ENCODE peak calls at places on chromosomes 11 and 22, in six cellular contexts. One of them, this sample, is unnamed.

GRCh38 chr11:112968988-112969714 is 7.9 kb downstream of the NCAM1 start:
- DNase-seq in thoracic aorta: no peak
- DNase-seq in heart right ventricle: no peak
- DNase-seq in coronary artery: no peak
- DNase-seq in H1: no peak
- DNase-seq in brain microvascular endothelial cell: peak; percentile 17
- DNase-seq in this sample: no peak

GRCh38 chr11:36356201-36356600 is 60.1 kb downstream of the PRR5L start:
- DNase-seq in heart right ventricle: no peak
- DNase-seq in thoracic aorta: no peak
- DNase-seq in H1: no peak
- DNase-seq in coronary artery: no peak
- DNase-seq in brain microvascular endothelial cell: no peak
- DNase-seq in this sample: no peak

GRCh38 chr11:303359-303758 is 4.0 kb upstream of the IFITM5 start:
- DNase-seq in brain microvascular endothelial cell: no peak
- DNase-seq in H1: no peak
- DNase-seq in thoracic aorta: no peak
- DNase-seq in heart right ventricle: no peak
- DNase-seq in coronary artery: no peak
- DNase-seq in this sample: no peak

GRCh38 chr22:19271856-19272535 is 19.5 kb downstream of the CLTCL1 start:
- DNase-seq in coronary artery: no peak
- DNase-seq in H1: peak; percentile 20
- DNase-seq in brain microvascular endothelial cell: peak; percentile 3
- DNase-seq in heart right ventricle: no peak
- DNase-seq in thoracic aorta: no peak
- DNase-seq in this sample: no peak

GRCh38 chr11:64885367-64886286 is 7.2 kb upstream of the EHD1 start:
- DNase-seq in brain microvascular endothelial cell: peak; percentile 89
- DNase-seq in heart right ventricle: no peak
- DNase-seq in coronary artery: no peak
- DNase-seq in thoracic aorta: no peak
- DNase-seq in H1: no peak
- DNase-seq in this sample: no peak

GRCh38 chr22:19554834-19555404 is 30.7 kb upstream of the CLDN5 start:
- DNase-seq in thoracic aorta: no peak
- DNase-seq in coronary artery: no peak
- DNase-seq in heart right ventricle: no peak
- DNase-seq in brain microvascular endothelial cell: peak; percentile 16
- DNase-seq in H1: peak; percentile 70
- DNase-seq in this sample: peak; percentile 55

GRCh38 chr11:3971756-3972404 is 116.4 kb downstream of the STIM1 start:
- DNase-seq in heart right ventricle: no peak
- DNase-seq in brain microvascular endothelial cell: no peak
- DNase-seq in thoracic aorta: no peak
- DNase-seq in coronary artery: no peak
- DNase-seq in H1: no peak
- DNase-seq in this sample: no peak

GRCh38 chr22:49195636-49196035 is 632.0 kb downstream of the BRD1 start:
- DNase-seq in brain microvascular endothelial cell: no peak
- DNase-seq in coronary artery: no peak
- DNase-seq in heart right ventricle: no peak
- DNase-seq in H1: no peak
- DNase-seq in thoracic aorta: no peak
- DNase-seq in this sample: peak; percentile 11

GRCh38 chr11:73203790-73204189 is 14.3 kb upstream of the P2RY2 start:
- DNase-seq in H1: no peak
- DNase-seq in coronary artery: no peak
- DNase-seq in heart right ventricle: no peak
- DNase-seq in brain microvascular endothelial cell: no peak
- DNase-seq in thoracic aorta: no peak
- DNase-seq in this sample: peak; percentile 76

GRCh38 chr11:71140206-71140919 is 112.0 kb downstream of the SHANK2 start:
- DNase-seq in heart right ventricle: no peak
- DNase-seq in H1: no peak
- DNase-seq in coronary artery: no peak
- DNase-seq in thoracic aorta: no peak
- DNase-seq in brain microvascular endothelial cell: no peak
- DNase-seq in this sample: no peak

GRCh38 chr22:38290347-38290746 is 17.5 kb upstream of the TMEM184B start:
- DNase-seq in coronary artery: no peak
- DNase-seq in brain microvascular endothelial cell: no peak
- DNase-seq in heart right ventricle: no peak
- DNase-seq in thoracic aorta: no peak
- DNase-seq in H1: no peak
- DNase-seq in this sample: no peak

DNA sequence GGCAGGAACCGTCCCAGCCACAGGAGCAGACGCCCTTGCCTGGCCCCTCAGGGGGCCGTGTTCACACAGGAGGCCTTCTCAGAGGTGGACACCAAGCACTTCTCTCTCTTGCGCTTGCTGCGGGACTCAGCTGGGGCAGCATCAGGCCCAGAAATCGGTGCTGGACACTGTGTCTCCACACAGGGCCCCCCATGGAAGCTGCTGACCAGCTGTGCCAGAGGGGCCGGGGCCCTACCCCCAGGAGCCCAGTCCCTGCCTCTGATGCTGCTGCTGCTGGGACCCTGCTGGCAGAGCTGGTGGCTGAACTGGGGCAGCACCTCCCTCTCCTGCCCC is 4.0 kb downstream of the PLXNB2 start:
- DNase-seq in H1: no peak
- DNase-seq in coronary artery: no peak
- DNase-seq in heart right ventricle: no peak
- DNase-seq in thoracic aorta: no peak
- DNase-seq in brain microvascular endothelial cell: no peak
- DNase-seq in this sample: no peak
- H3K27ac ChIP-seq in H1: no peak overlapping the region
- H3K27ac ChIP-seq in coronary artery: peak overlapping the region; percentile 83
- H3K27ac ChIP-seq in heart right ventricle: peak overlapping the region; percentile 94
- H3K27ac ChIP-seq in thoracic aorta: peak overlapping the region; percentile 95
- H3K27ac ChIP-seq in brain microvascular endothelial cell: no peak overlapping the region
- H3K27ac ChIP-seq in this sample: peak overlapping the region; percentile 96

GRCh38 chr11:116211166-116211565 is 561.6 kb downstream of the BUD13 start:
- DNase-seq in coronary artery: no peak
- DNase-seq in thoracic aorta: no peak
- DNase-seq in H1: no peak
- DNase-seq in brain microvascular endothelial cell: no peak
- DNase-seq in heart right ventricle: no peak
- DNase-seq in this sample: no peak

GRCh38 chr11:116217441-116217840 is 555.3 kb downstream of the BUD13 start:
- DNase-seq in brain microvascular endothelial cell: no peak
- DNase-seq in H1: no peak
- DNase-seq in thoracic aorta: no peak
- DNase-seq in coronary artery: no peak
- DNase-seq in heart right ventricle: no peak
- DNase-seq in this sample: peak; percentile 7

GRCh38 chr11:116217006-116217405 is 555.8 kb downstream of the BUD13 start:
- DNase-seq in thoracic aorta: no peak
- DNase-seq in brain microvascular endothelial cell: peak; percentile 49
- DNase-seq in H1: no peak
- DNase-seq in heart right ventricle: peak; percentile 35
- DNase-seq in coronary artery: no peak
- DNase-seq in this sample: no peak

GRCh38 chr11:116219171-116219635 is 553.6 kb downstream of the BUD13 start:
- DNase-seq in thoracic aorta: no peak
- DNase-seq in coronary artery: no peak
- DNase-seq in H1: no peak
- DNase-seq in heart right ventricle: no peak
- DNase-seq in brain microvascular endothelial cell: no peak
- DNase-seq in this sample: no peak

GRCh38 chr11:116215471-116216113 is 557.2 kb downstream of the BUD13 start:
- DNase-seq in brain microvascular endothelial cell: no peak
- DNase-seq in H1: peak; percentile 67
- DNase-seq in heart right ventricle: no peak
- DNase-seq in coronary artery: no peak
- DNase-seq in thoracic aorta: no peak
- DNase-seq in this sample: peak; percentile 32
- TF ChIP-seq CTCF in brain microvascular endothelial cell: peak; percentile 13
- TF ChIP-seq CTCF in H1: peak; percentile 64
- TF ChIP-seq CTCF in heart right ventricle: no peak
- TF ChIP-seq CTCF in coronary artery: no peak
- TF ChIP-seq CTCF in thoracic aorta: no peak
- TF ChIP-seq CTCF in this sample: no peak

GRCh38 chr11:114121138-114121537 is 61.6 kb downstream of the ZBTB16 start:
- DNase-seq in brain microvascular endothelial cell: no peak
- DNase-seq in H1: no peak
- DNase-seq in thoracic aorta: no peak
- DNase-seq in coronary artery: no peak
- DNase-seq in heart right ventricle: no peak
- DNase-seq in this sample: peak; percentile 53
- H3K27ac ChIP-seq in brain microvascular endothelial cell: no peak overlapping the region
- H3K27ac ChIP-seq in H1: no peak overlapping the region
- H3K27ac ChIP-seq in thoracic aorta: peak overlapping the region; percentile 51
- H3K27ac ChIP-seq in coronary artery: peak overlapping the region; percentile 1
- H3K27ac ChIP-seq in heart right ventricle: no peak overlapping the region
- H3K27ac ChIP-seq in this sample: no peak overlapping the region

GRCh38 chr11:131223198-131223975 is 147.0 kb upstream of the NTM start:
- DNase-seq in coronary artery: no peak
- DNase-seq in brain microvascular endothelial cell: no peak
- DNase-seq in H1: no peak
- DNase-seq in thoracic aorta: no peak
- DNase-seq in heart right ventricle: no peak
- DNase-seq in this sample: no peak

GRCh38 chr11:131218542-131218941 is 151.9 kb upstream of the NTM start:
- DNase-seq in heart right ventricle: no peak
- DNase-seq in brain microvascular endothelial cell: no peak
- DNase-seq in thoracic aorta: no peak
- DNase-seq in coronary artery: no peak
- DNase-seq in H1: no peak
- DNase-seq in this sample: no peak

GRCh38 chr11:131217313-131218297 is 152.8 kb upstream of the NTM start:
- DNase-seq in H1: no peak
- DNase-seq in coronary artery: no peak
- DNase-seq in brain microvascular endothelial cell: no peak
- DNase-seq in thoracic aorta: no peak
- DNase-seq in heart right ventricle: no peak
- DNase-seq in this sample: no peak
- TF ChIP-seq CTCF in H1: peak; percentile 32
- TF ChIP-seq CTCF in coronary artery: no peak
- TF ChIP-seq CTCF in brain microvascular endothelial cell: peak; percentile 47
- TF ChIP-seq CTCF in thoracic aorta: no peak
- TF ChIP-seq CTCF in heart right ventricle: peak; percentile 20
- TF ChIP-seq CTCF in this sample: no peak

GRCh38 chr22:39943941-39944624 is 16.1 kb upstream of the TMA7B start:
- DNase-seq in brain microvascular endothelial cell: no peak
- DNase-seq in H1: no peak
- DNase-seq in heart right ventricle: no peak
- DNase-seq in thoracic aorta: no peak
- DNase-seq in coronary artery: no peak
- DNase-seq in this sample: no peak

GRCh38 chr22:39949964-39950737 is 10.0 kb upstream of the TMA7B start:
- DNase-seq in thoracic aorta: no peak
- DNase-seq in coronary artery: no peak
- DNase-seq in H1: no peak
- DNase-seq in brain microvascular endothelial cell: no peak
- DNase-seq in heart right ventricle: no peak
- DNase-seq in this sample: no peak

GRCh38 chr22:39947488-39948216 is 12.5 kb upstream of the TMA7B start:
- DNase-seq in brain microvascular endothelial cell: no peak
- DNase-seq in coronary artery: no peak
- DNase-seq in H1: no peak
- DNase-seq in thoracic aorta: no peak
- DNase-seq in heart right ventricle: no peak
- DNase-seq in this sample: no peak

GRCh38 chr22:39943366-39943765 is 16.8 kb upstream of the TMA7B start:
- DNase-seq in brain microvascular endothelial cell: no peak
- DNase-seq in heart right ventricle: no peak
- DNase-seq in coronary artery: no peak
- DNase-seq in H1: peak; percentile 69
- DNase-seq in thoracic aorta: no peak
- DNase-seq in this sample: no peak

GRCh38 chr22:39946571-39947407 is 13.4 kb upstream of the TMA7B start:
- DNase-seq in H1: no peak
- DNase-seq in thoracic aorta: no peak
- DNase-seq in brain microvascular endothelial cell: no peak
- DNase-seq in coronary artery: no peak
- DNase-seq in heart right ventricle: no peak
- DNase-seq in this sample: no peak
- H3K27ac ChIP-seq in H1: no peak overlapping the region
- H3K27ac ChIP-seq in thoracic aorta: no peak overlapping the region
- H3K27ac ChIP-seq in brain microvascular endothelial cell: no peak overlapping the region
- H3K27ac ChIP-seq in coronary artery: no peak overlapping the region
- H3K27ac ChIP-seq in heart right ventricle: no peak overlapping the region
- H3K27ac ChIP-seq in this sample: no peak overlapping the region

GRCh38 chr11:57779275-57779674 is 17.7 kb downstream of the CTNND1 start:
- DNase-seq in thoracic aorta: no peak
- DNase-seq in coronary artery: no peak
- DNase-seq in H1: no peak
- DNase-seq in brain microvascular endothelial cell: peak; percentile 45
- DNase-seq in heart right ventricle: no peak
- DNase-seq in this sample: no peak
- TF ChIP-seq CTCF in thoracic aorta: no peak
- TF ChIP-seq CTCF in coronary artery: no peak
- TF ChIP-seq CTCF in H1: no peak
- TF ChIP-seq CTCF in brain microvascular endothelial cell: peak; percentile 40
- TF ChIP-seq CTCF in heart right ventricle: no peak
- TF ChIP-seq CTCF in this sample: no peak

DNA sequence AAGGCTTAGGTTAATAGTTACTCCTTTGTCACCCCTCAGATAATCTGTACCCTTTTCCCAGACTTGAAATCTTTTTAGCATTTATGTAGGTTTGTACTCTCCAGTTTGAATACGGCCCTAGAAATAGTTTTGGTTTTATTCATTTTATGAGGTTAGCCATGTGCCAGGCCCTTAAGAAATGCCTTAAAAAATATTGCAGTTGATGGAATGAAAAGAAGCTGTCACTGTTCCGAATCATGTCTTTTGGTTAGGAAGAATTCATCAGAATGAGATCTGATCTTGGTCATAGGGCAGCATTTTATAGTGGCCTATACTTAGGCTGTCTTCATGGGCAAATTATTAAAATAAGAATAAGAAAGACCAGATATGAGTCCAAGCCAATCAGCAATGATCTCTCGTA is 14.8 kb upstream of the PRSS23 start:
- DNase-seq in coronary artery: no peak
- DNase-seq in heart right ventricle: no peak
- DNase-seq in thoracic aorta: no peak
- DNase-seq in H1: no peak
- DNase-seq in brain microvascular endothelial cell: no peak
- DNase-seq in this sample: no peak
- H3K27ac ChIP-seq in coronary artery: no peak overlapping the region
- H3K27ac ChIP-seq in heart right ventricle: no peak overlapping the region
- H3K27ac ChIP-seq in thoracic aorta: no peak overlapping the region
- H3K27ac ChIP-seq in H1: no peak overlapping the region
- H3K27ac ChIP-seq in brain microvascular endothelial cell: no peak overlapping the region
- H3K27ac ChIP-seq in this sample: no peak overlapping the region

DNA sequence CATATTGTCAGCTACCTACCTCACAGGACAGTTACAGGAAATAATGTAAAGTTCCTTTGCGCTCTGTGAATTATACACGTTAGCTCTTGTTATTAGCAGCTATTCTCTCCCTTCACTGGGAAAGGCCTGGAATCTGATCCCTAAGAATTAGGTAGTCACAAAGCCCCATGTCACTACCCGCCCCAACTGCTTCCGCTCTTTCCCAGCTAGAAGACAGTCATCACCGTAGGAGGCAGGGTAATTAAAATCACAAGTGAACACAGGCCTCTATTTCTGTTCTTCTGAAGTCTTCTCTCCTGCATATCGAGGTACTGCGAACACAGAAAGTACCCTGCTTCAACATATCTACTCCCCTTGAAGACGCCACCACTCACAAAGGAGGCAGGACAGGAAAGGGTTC is 12.6 kb upstream of the AHNAK start:
- DNase-seq in coronary artery: no peak
- DNase-seq in H1: no peak
- DNase-seq in thoracic aorta: no peak
- DNase-seq in heart right ventricle: no peak
- DNase-seq in brain microvascular endothelial cell: no peak
- DNase-seq in this sample: no peak
- TF ChIP-seq CTCF in coronary artery: no peak
- TF ChIP-seq CTCF in H1: no peak
- TF ChIP-seq CTCF in thoracic aorta: no peak
- TF ChIP-seq CTCF in heart right ventricle: no peak
- TF ChIP-seq CTCF in brain microvascular endothelial cell: no peak
- TF ChIP-seq CTCF in this sample: no peak

This sample was measured in suprapubic skin.